ENCODE peak calls at places on chromosome 21, in ten cellular contexts. One of them, this sample, is unnamed.

GRCh38 chr21:45468971-45469272 is 64.0 kb downstream of the COL18A1 start:
- DNase-seq in naive B cell: no peak
- DNase-seq in NCI-H2029 treated with DMSO at 0.1 percent for 48 hours: no peak
- DNase-seq in lower leg skin: no peak
- DNase-seq in HL-60: no peak
- DNase-seq in HEK293T: no peak
- DNase-seq in IMR-90: no peak
- DNase-seq in keratinocyte: no peak
- DNase-seq in cardiac muscle cell: no peak
- DNase-seq in NCI-H2171: no peak
- DNase-seq in this sample: no peak

GRCh38 chr21:26708223-26708800 is 135.2 kb upstream of the CYYR1 start:
- DNase-seq in naive B cell: no peak
- DNase-seq in NCI-H2029 treated with DMSO at 0.1 percent for 48 hours: no peak
- DNase-seq in lower leg skin: no peak
- DNase-seq in HL-60: no peak
- DNase-seq in HEK293T: no peak
- DNase-seq in IMR-90: no peak
- DNase-seq in keratinocyte: no peak
- DNase-seq in cardiac muscle cell: no peak
- DNase-seq in NCI-H2171: no peak
- DNase-seq in this sample: no peak

GRCh38 chr21:34936874-34937563 is 112.1 kb downstream of the RUNX1 start:
- DNase-seq in naive B cell: no peak
- DNase-seq in NCI-H2029 treated with DMSO at 0.1 percent for 48 hours: no peak
- DNase-seq in lower leg skin: no peak
- DNase-seq in HL-60: no peak
- DNase-seq in HEK293T: no peak
- DNase-seq in IMR-90: no peak
- DNase-seq in keratinocyte: no peak
- DNase-seq in cardiac muscle cell: no peak
- DNase-seq in NCI-H2171: no peak
- DNase-seq in this sample: no peak

GRCh38 chr21:33799378-33800090 is 116.1 kb downstream of the ATP5PO start:
- DNase-seq in naive B cell: no peak
- DNase-seq in NCI-H2029 treated with DMSO at 0.1 percent for 48 hours: no peak
- DNase-seq in lower leg skin: no peak
- DNase-seq in HL-60: no peak
- DNase-seq in HEK293T: no peak
- DNase-seq in IMR-90: no peak
- DNase-seq in keratinocyte: no peak
- DNase-seq in cardiac muscle cell: peak
- DNase-seq in NCI-H2171: no peak
- DNase-seq in this sample: no peak

GRCh38 chr21:14913576-14914146 is 151.1 kb downstream of the NRIP1 start:
- DNase-seq in naive B cell: no peak
- DNase-seq in NCI-H2029 treated with DMSO at 0.1 percent for 48 hours: no peak
- DNase-seq in lower leg skin: no peak
- DNase-seq in HL-60: no peak
- DNase-seq in HEK293T: no peak
- DNase-seq in IMR-90: peak
- DNase-seq in keratinocyte: no peak
- DNase-seq in cardiac muscle cell: no peak
- DNase-seq in NCI-H2171: no peak
- DNase-seq in this sample: no peak

GRCh38 chr21:42221581-42222345 is 2.8 kb downstream of the ABCG1 start:
- DNase-seq in naive B cell: no peak
- DNase-seq in NCI-H2029 treated with DMSO at 0.1 percent for 48 hours: no peak
- DNase-seq in lower leg skin: no peak
- DNase-seq in HL-60: peak
- DNase-seq in HEK293T: no peak
- DNase-seq in IMR-90: peak
- DNase-seq in keratinocyte: no peak
- DNase-seq in cardiac muscle cell: peak
- DNase-seq in NCI-H2171: no peak
- DNase-seq in this sample: no peak

GRCh38 chr21:18499761-18500376 is 96.3 kb upstream of the TMPRSS15 start:
- DNase-seq in naive B cell: peak
- DNase-seq in NCI-H2029 treated with DMSO at 0.1 percent for 48 hours: no peak
- DNase-seq in lower leg skin: peak
- DNase-seq in HL-60: peak
- DNase-seq in HEK293T: peak
- DNase-seq in IMR-90: peak
- DNase-seq in keratinocyte: no peak
- DNase-seq in cardiac muscle cell: peak
- DNase-seq in NCI-H2171: peak
- DNase-seq in this sample: no peak

GRCh38 chr21:38188037-38188436 is 68.8 kb upstream of the KCNJ15 start:
- DNase-seq in naive B cell: no peak
- DNase-seq in NCI-H2029 treated with DMSO at 0.1 percent for 48 hours: no peak
- DNase-seq in lower leg skin: no peak
- DNase-seq in HL-60: no peak
- DNase-seq in HEK293T: no peak
- DNase-seq in IMR-90: no peak
- DNase-seq in keratinocyte: no peak
- DNase-seq in cardiac muscle cell: peak
- DNase-seq in NCI-H2171: no peak
- DNase-seq in this sample: no peak

GRCh38 chr21:25283720-25284119 is 323.6 kb downstream of the MRPL39 start:
- DNase-seq in naive B cell: no peak
- DNase-seq in NCI-H2029 treated with DMSO at 0.1 percent for 48 hours: no peak
- DNase-seq in lower leg skin: no peak
- DNase-seq in HL-60: no peak
- DNase-seq in HEK293T: peak
- DNase-seq in IMR-90: peak
- DNase-seq in keratinocyte: no peak
- DNase-seq in cardiac muscle cell: peak
- DNase-seq in NCI-H2171: no peak
- DNase-seq in this sample: no peak

GRCh38 chr21:42262826-42263225 is 43.9 kb downstream of the ABCG1 start:
- DNase-seq in naive B cell: no peak
- DNase-seq in NCI-H2029 treated with DMSO at 0.1 percent for 48 hours: peak
- DNase-seq in lower leg skin: peak
- DNase-seq in HL-60: no peak
- DNase-seq in HEK293T: no peak
- DNase-seq in IMR-90: peak
- DNase-seq in keratinocyte: no peak
- DNase-seq in cardiac muscle cell: peak
- DNase-seq in NCI-H2171: no peak
- DNase-seq in this sample: no peak

GRCh38 chr21:28742527-28742926 is 250.2 kb downstream of the LTN1 start:
- DNase-seq in naive B cell: no peak
- DNase-seq in NCI-H2029 treated with DMSO at 0.1 percent for 48 hours: no peak
- DNase-seq in lower leg skin: no peak
- DNase-seq in HL-60: no peak
- DNase-seq in HEK293T: no peak
- DNase-seq in IMR-90: peak
- DNase-seq in keratinocyte: no peak
- DNase-seq in cardiac muscle cell: peak
- DNase-seq in NCI-H2171: peak
- DNase-seq in this sample: no peak

GRCh38 chr21:41478319-41479177 is 29.4 kb downstream of the TMPRSS2 start:
- DNase-seq in naive B cell: no peak
- DNase-seq in NCI-H2029 treated with DMSO at 0.1 percent for 48 hours: no peak
- DNase-seq in lower leg skin: no peak
- DNase-seq in HL-60: no peak
- DNase-seq in HEK293T: no peak
- DNase-seq in IMR-90: no peak
- DNase-seq in keratinocyte: no peak
- DNase-seq in cardiac muscle cell: peak
- DNase-seq in NCI-H2171: no peak
- DNase-seq in this sample: no peak

GRCh38 chr21:41510500-41510899 is 2.5 kb upstream of the TMPRSS2 start:
- DNase-seq in naive B cell: no peak
- DNase-seq in NCI-H2029 treated with DMSO at 0.1 percent for 48 hours: no peak
- DNase-seq in lower leg skin: no peak
- DNase-seq in HL-60: no peak
- DNase-seq in HEK293T: no peak
- DNase-seq in IMR-90: no peak
- DNase-seq in keratinocyte: no peak
- DNase-seq in cardiac muscle cell: no peak
- DNase-seq in NCI-H2171: no peak
- DNase-seq in this sample: no peak

GRCh38 chr21:46356494-46357334 is 32.8 kb downstream of the PCNT start:
- DNase-seq in naive B cell: no peak
- DNase-seq in NCI-H2029 treated with DMSO at 0.1 percent for 48 hours: no peak
- DNase-seq in lower leg skin: no peak
- DNase-seq in HL-60: no peak
- DNase-seq in HEK293T: no peak
- DNase-seq in IMR-90: no peak
- DNase-seq in keratinocyte: no peak
- DNase-seq in cardiac muscle cell: no peak
- DNase-seq in NCI-H2171: no peak
- DNase-seq in this sample: no peak

This sample was measured in DMS 273 treated with DMSO at 0.1 percent for 48 hours.